ENCODE peak calls at places on chromosomes 3 and 15, in five cellular contexts. P is right lobe of liver, L is immature natural killer cell, G is AG04449, A is psoas muscle. H is an unnamed sample.

GRCh38 chr15:72785452-72786243 is 2.1 kb upstream of the ADPGK start:
- DNase-seq in P (no peak), G (peak), A (peak), L (peak), H (no peak)

GRCh38 chr3:178270838-178271237 is 265.4 kb upstream of the KCNMB2 start:
- DNase-seq in G (no peak), A (no peak), L (no peak), P (no peak), H (no peak)

GRCh38 chr3:197615430-197615829 is 59.7 kb upstream of the BDH1 start:
- DNase-seq in A (no peak), P (no peak), L (no peak), G (no peak), H (no peak)

GRCh38 chr15:36407647-36408046 is 171.8 kb upstream of the CDIN1 start:
- DNase-seq in A (no peak), P (no peak), G (peak), L (no peak), H (no peak)

GRCh38 chr3:12268050-12268449 is 20.8 kb upstream of the PPARG start:
- DNase-seq in G (no peak), A (no peak), L (no peak), P (no peak), H (no peak)

GRCh38 chr15:89475688-89476087 is 20.7 kb downstream of the RHCG start:
- DNase-seq in L (no peak), G (no peak), A (no peak), P (peak), H (peak)

GRCh38 chr15:40925863-40926658 is 3.1 kb upstream of the DLL4 start:
- DNase-seq in L (no peak), G (no peak), A (no peak), P (no peak), H (no peak)

GRCh38 chr3:86087160-86087871 is 903.6 kb downstream of the VGLL3 start:
- DNase-seq in L (no peak), A (no peak), P (no peak), G (no peak), H (no peak)

GRCh38 chr3:43497405-43497804 is 124.4 kb downstream of the ANO10 start:
- DNase-seq in G (no peak), P (no peak), A (no peak), L (no peak), H (no peak)

GRCh38 chr3:9901967-9902366 is 681 bp upstream of the IL17RE start:
- DNase-seq in L (no peak), G (no peak), A (no peak), P (no peak), H (no peak)

GRCh38 chr15:68797157-68797556 is 23.5 kb downstream of the ANP32A start:
- DNase-seq in G (no peak), P (no peak), L (no peak), A (no peak), H (no peak)

GRCh38 chr15:40770147-40770721 is 454 bp downstream of the C15orf62 start:
- DNase-seq in P (no peak), L (no peak), A (no peak), G (no peak), H (no peak)

GRCh38 chr3:187978433-187979011 is 175.4 kb upstream of the LPP start:
- DNase-seq in L (no peak), P (no peak), A (no peak), G (no peak), H (no peak)

GRCh38 chr15:46894644-46895043 is 822.7 kb upstream of the SEMA6D start:
- DNase-seq in P (no peak), G (no peak), L (no peak), A (no peak), H (no peak)

GRCh38 chr3:8848696-8849131 is 79.3 kb upstream of the OXTR start:
- DNase-seq in P (no peak), A (no peak), L (no peak), G (peak), H (no peak)

GRCh38 chr15:57792729-57793449 is 86.4 kb downstream of the POLR2M start:
- DNase-seq in P (no peak), L (no peak), A (no peak), G (no peak), H (no peak)

GRCh38 chr15:59373215-59373614 is 544 bp upstream of the MYO1E start:
- DNase-seq in L (no peak), A (no peak), P (no peak), G (no peak), H (no peak)

GRCh38 chr3:81723732-81724313 is 37.6 kb downstream of the GBE1 start:
- DNase-seq in L (no peak), A (no peak), G (no peak), P (no peak), H (no peak)